ENCODE peak calls at places on chromosome 6, in ten cellular contexts. L, I, Z, H, D, Q, J, C, B and F are unnamed samples.

GRCh38 chr6:116287668-116288282 is 8.0 kb upstream of the TSPYL1 start:
- DNase-seq in L (no peak), I (no peak), Z (no peak), H (peak), D (no peak), Q (peak), J (peak), C (peak), B (peak), F (peak)

GRCh38 chr6:71375676-71376075 is 87.1 kb downstream of the OGFRL1 start:
- DNase-seq in L (no peak), I (no peak), Z (peak), H (no peak), D (no peak), Q (no peak), J (no peak), C (peak), B (no peak), F (no peak)

GRCh38 chr6:45655630-45656422 is 278.1 kb upstream of the SUPT3H start:
- DNase-seq in L (no peak), I (no peak), Z (peak), H (peak), D (peak), Q (peak), J (no peak), C (peak), B (peak), F (peak)

GRCh38 chr6:53483423-53484353 is 61.2 kb downstream of the GCLC start:
- DNase-seq in L (no peak), I (no peak), Z (no peak), H (no peak), D (no peak), Q (no peak), J (no peak), C (peak), B (no peak), F (peak)

GRCh38 chr6:91243436-91243835 is 656.6 kb upstream of the MAP3K7 start:
- DNase-seq in L (no peak), I (no peak), Z (no peak), H (no peak), D (no peak), Q (no peak), J (no peak), C (no peak), B (no peak), F (no peak)

GRCh38 chr6:21887301-21888185 is 294.0 kb downstream of the SOX4 start:
- DNase-seq in L (no peak), I (no peak), Z (no peak), H (no peak), D (no peak), Q (no peak), J (peak), C (peak), B (no peak), F (peak)

GRCh38 chr6:41051873-41052272 is 1.1 kb upstream of the APOBEC2 start:
- DNase-seq in L (no peak), I (no peak), Z (no peak), H (no peak), D (no peak), Q (no peak), J (no peak), C (no peak), B (no peak), F (no peak)

GRCh38 chr6:15090145-15090579 is 155.7 kb upstream of the JARID2 start:
- DNase-seq in L (no peak), I (no peak), Z (peak), H (no peak), D (no peak), Q (no peak), J (no peak), C (no peak), B (no peak), F (no peak)

GRCh38 chr6:435442-436307 is 44.1 kb downstream of the IRF4 start:
- DNase-seq in L (peak), I (no peak), Z (no peak), H (no peak), D (no peak), Q (no peak), J (no peak), C (no peak), B (no peak), F (peak)

GRCh38 chr6:118495639-118496296 is 52.3 kb upstream of the PLN start:
- DNase-seq in L (no peak), I (no peak), Z (peak), H (no peak), D (no peak), Q (peak), J (no peak), C (peak), B (no peak), F (no peak)

GRCh38 chr6:3887150-3887700 is 38.1 kb downstream of the FAM50B start:
- DNase-seq in L (no peak), I (no peak), Z (no peak), H (no peak), D (peak), Q (peak), J (no peak), C (peak), B (peak), F (peak)

GRCh38 chr6:24126586-24127192 is 674 bp downstream of the NRSN1 start:
- DNase-seq in L (no peak), I (no peak), Z (peak), H (peak), D (peak), Q (peak), J (peak), C (peak), B (no peak), F (peak)

GRCh38 chr6:30396833-30397479 is 52.0 kb downstream of the RPP21 start:
- DNase-seq in L (no peak), I (peak), Z (peak), H (peak), D (peak), Q (peak), J (peak), C (peak), B (peak), F (peak)

GRCh38 chr6:106254636-106255035 is 70.9 kb downstream of the ATG5 start:
- DNase-seq in L (no peak), I (no peak), Z (no peak), H (no peak), D (no peak), Q (peak), J (no peak), C (no peak), B (no peak), F (no peak)

GRCh38 chr6:113526995-113527394 is 330.1 kb upstream of the MARCKS start:
- DNase-seq in L (no peak), I (no peak), Z (no peak), H (no peak), D (no peak), Q (no peak), J (no peak), C (no peak), B (no peak), F (no peak)

GRCh38 chr6:25042599-25042936 is 106.8 kb upstream of the RIPOR2 start:
- DNase-seq in L (no peak), I (no peak), Z (no peak), H (no peak), D (no peak), Q (no peak), J (no peak), C (no peak), B (no peak), F (no peak)

GRCh38 chr6:45727824-45728449 is 287.7 kb downstream of the CLIC5 start:
- DNase-seq in L (no peak), I (no peak), Z (no peak), H (no peak), D (no peak), Q (no peak), J (no peak), C (peak), B (no peak), F (no peak)